ENCODE peak calls at places on chromosomes 7 and 10, in seven cellular contexts. G is fibroblast of lung, W is KBM-7, Q is hepatocyte, I is choroid plexus epithelial cell, X is left lung, H is T-helper 1 cell. N is an unnamed sample.

GRCh38 chr7:45292481-45292880 is 134.9 kb downstream of the RAMP3 start:
- DNase-seq in X (no peak), H (no peak), I (peak; percentile 1), W (no peak), Q (no peak), G (no peak), N (no peak)

GRCh38 chr10:113045155-113046055 is 95.4 kb downstream of the TCF7L2 start:
- DNase-seq in I (peak; percentile 91), G (peak; percentile 83), W (no peak), Q (no peak), X (no peak), H (no peak), N (no peak)

GRCh38 chr7:141776374-141776773 is at the start of gene TAS2R4:
- DNase-seq in I (no peak), X (no peak), H (no peak), Q (no peak), G (no peak), W (no peak), N (no peak)

GRCh38 chr7:141455686-141456085 is 95.5 kb upstream of the AGK start:
- DNase-seq in X (no peak), W (no peak), G (no peak), Q (no peak), H (no peak), I (no peak), N (no peak)

GRCh38 chr10:71767420-71768035 is 5.8 kb downstream of the VSIR start:
- DNase-seq in H (no peak), Q (peak; percentile 57), X (no peak), G (peak; percentile 27), W (no peak), I (peak; percentile 80), N (no peak)

GRCh38 chr7:106616692-106617052 is 44.3 kb downstream of the CCDC71L start:
- DNase-seq in I (no peak), X (no peak), H (no peak), W (no peak), G (no peak), Q (no peak), N (no peak)

GRCh38 chr7:84339306-84339705 is 144.7 kb upstream of the SEMA3A start:
- DNase-seq in I (peak; percentile 41), X (no peak), G (peak; percentile 64), W (no peak), H (no peak), Q (no peak), N (no peak)

GRCh38 chr7:133936074-133936473 is 191.1 kb upstream of the LRGUK start:
- DNase-seq in H (no peak), Q (peak; percentile 19), W (no peak), X (no peak), G (peak; percentile 34), I (peak; percentile 43), N (no peak)

GRCh38 chr7:141737118-141737835 is 881 bp upstream of the SSBP1 start:
- DNase-seq in I (peak; percentile 42), X (no peak), W (peak; percentile 28), Q (peak; percentile 34), H (no peak), G (peak; percentile 38), N (peak; percentile 18)

GRCh38 chr10:6171891-6172354 is 30.8 kb upstream of the PFKFB3 start:
- DNase-seq in I (peak; percentile 68), W (peak; percentile 82), Q (no peak), X (peak; percentile 83), G (peak; percentile 94), H (no peak), N (peak; percentile 41)

GRCh38 chr10:15474671-15475070 is 103.6 kb upstream of the FAM171A1 start:
- DNase-seq in W (no peak), I (no peak), G (peak; percentile 43), X (no peak), Q (no peak), H (no peak), N (no peak)

GRCh38 chr7:151271699-151272355 is 23.3 kb upstream of the SMARCD3 start:
- DNase-seq in I (peak; percentile 85), W (peak; percentile 82), Q (peak; percentile 61), X (no peak), H (no peak), G (peak; percentile 67), N (peak; percentile 97)

GRCh38 chr10:119104653-119105024 is 726 bp downstream of the DENND10 start:
- DNase-seq in Q (peak; percentile 37), I (peak; percentile 34), G (peak; percentile 18), X (no peak), H (no peak), W (no peak), N (no peak)

GRCh38 chr7:151342102-151342646 is 562 bp downstream of the NUB1 start:
- DNase-seq in I (no peak), G (peak; percentile 26), W (no peak), X (no peak), H (no peak), Q (no peak), N (no peak)

GRCh38 chr10:114868801-114869200 is 47.2 kb downstream of the FHIP2A start:
- DNase-seq in Q (no peak), X (no peak), G (peak; percentile 67), W (no peak), I (peak; percentile 75), H (no peak), N (no peak)

GRCh38 chr10:42988069-42988468 is 88.8 kb upstream of the RET start:
- DNase-seq in Q (peak; percentile 2), I (no peak), H (no peak), X (peak; percentile 39), G (no peak), W (no peak), N (no peak)

N was measured in AML-193.